ENCODE peak calls at places on chromosomes 13 and 19, in nine cellular contexts. One of them, this sample, is unnamed.

GRCh38 chr19:57632987-57633831 is at the start of gene ZNF211:
- DNase-seq in colonic mucosa: peak
- DNase-seq in left ventricle myocardium inferior: peak
- DNase-seq in Peyer's patch: peak
- DNase-seq in AG04449: peak
- DNase-seq in ascending aorta: peak
- DNase-seq in cardiac fibroblast: peak
- DNase-seq in effector memory CD4-positive, alpha-beta T cell: peak
- DNase-seq in heart left ventricle: peak
- DNase-seq in this sample: peak

GRCh38 chr19:32558607-32559228 is 22.3 kb upstream of the PDCD5 start:
- DNase-seq in left ventricle myocardium inferior: no peak
- DNase-seq in effector memory CD4-positive, alpha-beta T cell: no peak
- DNase-seq in heart left ventricle: no peak
- DNase-seq in colonic mucosa: no peak
- DNase-seq in ascending aorta: no peak
- DNase-seq in cardiac fibroblast: no peak
- DNase-seq in Peyer's patch: no peak
- DNase-seq in AG04449: no peak
- DNase-seq in this sample: no peak

GRCh38 chr13:113002206-113002821 is 33.3 kb downstream of the MCF2L start:
- DNase-seq in ascending aorta: no peak
- DNase-seq in colonic mucosa: no peak
- DNase-seq in heart left ventricle: no peak
- DNase-seq in cardiac fibroblast: no peak
- DNase-seq in left ventricle myocardium inferior: no peak
- DNase-seq in Peyer's patch: no peak
- DNase-seq in effector memory CD4-positive, alpha-beta T cell: no peak
- DNase-seq in AG04449: no peak
- DNase-seq in this sample: no peak

GRCh38 chr19:18895038-18895827 is 725 bp downstream of the CERS1 start:
- DNase-seq in left ventricle myocardium inferior: no peak
- DNase-seq in AG04449: no peak
- DNase-seq in effector memory CD4-positive, alpha-beta T cell: no peak
- DNase-seq in colonic mucosa: no peak
- DNase-seq in Peyer's patch: no peak
- DNase-seq in heart left ventricle: no peak
- DNase-seq in cardiac fibroblast: peak
- DNase-seq in ascending aorta: no peak
- DNase-seq in this sample: peak

GRCh38 chr13:40672310-40673060 is 6.0 kb upstream of the FOXO1 start:
- DNase-seq in Peyer's patch: no peak
- DNase-seq in colonic mucosa: no peak
- DNase-seq in AG04449: no peak
- DNase-seq in cardiac fibroblast: peak
- DNase-seq in effector memory CD4-positive, alpha-beta T cell: no peak
- DNase-seq in left ventricle myocardium inferior: no peak
- DNase-seq in heart left ventricle: no peak
- DNase-seq in ascending aorta: no peak
- DNase-seq in this sample: peak

GRCh38 chr19:55325172-55325571 is at the start of gene TMEM150B:
- DNase-seq in heart left ventricle: no peak
- DNase-seq in effector memory CD4-positive, alpha-beta T cell: no peak
- DNase-seq in cardiac fibroblast: no peak
- DNase-seq in AG04449: no peak
- DNase-seq in ascending aorta: no peak
- DNase-seq in left ventricle myocardium inferior: no peak
- DNase-seq in Peyer's patch: no peak
- DNase-seq in colonic mucosa: no peak
- DNase-seq in this sample: no peak

GRCh38 chr19:15829277-15829770 is 13.9 kb upstream of the OR10H1 start:
- DNase-seq in heart left ventricle: no peak
- DNase-seq in Peyer's patch: no peak
- DNase-seq in colonic mucosa: no peak
- DNase-seq in left ventricle myocardium inferior: no peak
- DNase-seq in effector memory CD4-positive, alpha-beta T cell: no peak
- DNase-seq in AG04449: no peak
- DNase-seq in ascending aorta: no peak
- DNase-seq in cardiac fibroblast: no peak
- DNase-seq in this sample: no peak

GRCh38 chr19:3250675-3251074 is 26.2 kb downstream of the CELF5 start:
- DNase-seq in left ventricle myocardium inferior: no peak
- DNase-seq in effector memory CD4-positive, alpha-beta T cell: no peak
- DNase-seq in cardiac fibroblast: peak
- DNase-seq in ascending aorta: no peak
- DNase-seq in colonic mucosa: peak
- DNase-seq in Peyer's patch: no peak
- DNase-seq in AG04449: no peak
- DNase-seq in heart left ventricle: no peak
- DNase-seq in this sample: no peak

GRCh38 chr19:18771328-18772242 is 19.5 kb downstream of the COMP start:
- DNase-seq in effector memory CD4-positive, alpha-beta T cell: no peak
- DNase-seq in cardiac fibroblast: no peak
- DNase-seq in ascending aorta: no peak
- DNase-seq in AG04449: no peak
- DNase-seq in heart left ventricle: no peak
- DNase-seq in colonic mucosa: no peak
- DNase-seq in left ventricle myocardium inferior: no peak
- DNase-seq in Peyer's patch: no peak
- DNase-seq in this sample: no peak

GRCh38 chr13:39036212-39036611 is 1.7 kb downstream of the PROSER1 start:
- DNase-seq in AG04449: no peak
- DNase-seq in Peyer's patch: no peak
- DNase-seq in ascending aorta: no peak
- DNase-seq in heart left ventricle: no peak
- DNase-seq in colonic mucosa: peak
- DNase-seq in cardiac fibroblast: peak
- DNase-seq in effector memory CD4-positive, alpha-beta T cell: no peak
- DNase-seq in left ventricle myocardium inferior: no peak
- DNase-seq in this sample: peak

GRCh38 chr13:36438594-36439483 is 6.5 kb downstream of the CCNA1 start:
- DNase-seq in heart left ventricle: no peak
- DNase-seq in effector memory CD4-positive, alpha-beta T cell: no peak
- DNase-seq in colonic mucosa: no peak
- DNase-seq in left ventricle myocardium inferior: no peak
- DNase-seq in Peyer's patch: no peak
- DNase-seq in cardiac fibroblast: no peak
- DNase-seq in AG04449: no peak
- DNase-seq in ascending aorta: no peak
- DNase-seq in this sample: no peak

GRCh38 chr19:7672522-7672921 is 3.7 kb downstream of the RETN start:
- DNase-seq in cardiac fibroblast: no peak
- DNase-seq in effector memory CD4-positive, alpha-beta T cell: no peak
- DNase-seq in heart left ventricle: no peak
- DNase-seq in colonic mucosa: no peak
- DNase-seq in Peyer's patch: no peak
- DNase-seq in ascending aorta: no peak
- DNase-seq in AG04449: no peak
- DNase-seq in left ventricle myocardium inferior: no peak
- DNase-seq in this sample: no peak

GRCh38 chr19:7670790-7671189 is 1.9 kb downstream of the RETN start:
- DNase-seq in ascending aorta: no peak
- DNase-seq in AG04449: no peak
- DNase-seq in colonic mucosa: no peak
- DNase-seq in cardiac fibroblast: no peak
- DNase-seq in effector memory CD4-positive, alpha-beta T cell: no peak
- DNase-seq in left ventricle myocardium inferior: no peak
- DNase-seq in Peyer's patch: no peak
- DNase-seq in heart left ventricle: no peak
- DNase-seq in this sample: no peak

GRCh38 chr19:7669641-7670040 is 792 bp downstream of the RETN start:
- DNase-seq in ascending aorta: no peak
- DNase-seq in heart left ventricle: no peak
- DNase-seq in left ventricle myocardium inferior: no peak
- DNase-seq in effector memory CD4-positive, alpha-beta T cell: no peak
- DNase-seq in Peyer's patch: no peak
- DNase-seq in cardiac fibroblast: no peak
- DNase-seq in AG04449: no peak
- DNase-seq in colonic mucosa: no peak
- DNase-seq in this sample: no peak

GRCh38 chr19:7670150-7670784 is 1.4 kb downstream of the RETN start:
- DNase-seq in AG04449: no peak
- DNase-seq in left ventricle myocardium inferior: no peak
- DNase-seq in Peyer's patch: no peak
- DNase-seq in ascending aorta: no peak
- DNase-seq in effector memory CD4-positive, alpha-beta T cell: no peak
- DNase-seq in heart left ventricle: no peak
- DNase-seq in cardiac fibroblast: no peak
- DNase-seq in colonic mucosa: no peak
- DNase-seq in this sample: no peak

GRCh38 chr19:7668842-7669241 is at the start of gene RETN:
- DNase-seq in cardiac fibroblast: no peak
- DNase-seq in effector memory CD4-positive, alpha-beta T cell: no peak
- DNase-seq in left ventricle myocardium inferior: no peak
- DNase-seq in ascending aorta: no peak
- DNase-seq in heart left ventricle: no peak
- DNase-seq in Peyer's patch: no peak
- DNase-seq in colonic mucosa: no peak
- DNase-seq in AG04449: no peak
- DNase-seq in this sample: no peak
- H3K4me3 ChIP-seq in cardiac fibroblast: no peak
- H3K4me3 ChIP-seq in effector memory CD4-positive, alpha-beta T cell: no peak
- H3K4me3 ChIP-seq in left ventricle myocardium inferior: no peak
- H3K4me3 ChIP-seq in ascending aorta: no peak
- H3K4me3 ChIP-seq in heart left ventricle: no peak
- H3K4me3 ChIP-seq in Peyer's patch: no peak
- H3K4me3 ChIP-seq in colonic mucosa: no peak
- H3K4me3 ChIP-seq in AG04449: no peak
- H3K4me3 ChIP-seq in this sample: no peak

GRCh38 chr19:17074628-17075034 is 621 bp downstream of the HAUS8 start:
- DNase-seq in heart left ventricle: no peak
- DNase-seq in colonic mucosa: no peak
- DNase-seq in effector memory CD4-positive, alpha-beta T cell: no peak
- DNase-seq in cardiac fibroblast: no peak
- DNase-seq in AG04449: no peak
- DNase-seq in left ventricle myocardium inferior: no peak
- DNase-seq in ascending aorta: no peak
- DNase-seq in Peyer's patch: no peak
- DNase-seq in this sample: no peak

GRCh38 chr19:17077447-17078028 is 2.0 kb downstream of the MYO9B start:
- DNase-seq in ascending aorta: no peak
- DNase-seq in heart left ventricle: no peak
- DNase-seq in colonic mucosa: no peak
- DNase-seq in AG04449: no peak
- DNase-seq in Peyer's patch: no peak
- DNase-seq in left ventricle myocardium inferior: no peak
- DNase-seq in effector memory CD4-positive, alpha-beta T cell: no peak
- DNase-seq in cardiac fibroblast: no peak
- DNase-seq in this sample: no peak

GRCh38 chr19:17076539-17076919 is 952 bp downstream of the MYO9B start:
- DNase-seq in cardiac fibroblast: no peak
- DNase-seq in heart left ventricle: no peak
- DNase-seq in Peyer's patch: peak
- DNase-seq in ascending aorta: no peak
- DNase-seq in left ventricle myocardium inferior: no peak
- DNase-seq in effector memory CD4-positive, alpha-beta T cell: no peak
- DNase-seq in AG04449: no peak
- DNase-seq in colonic mucosa: no peak
- DNase-seq in this sample: no peak

GRCh38 chr19:17075035-17075859 is at the start of the genes HAUS8 and MYO9B:
- DNase-seq in effector memory CD4-positive, alpha-beta T cell: peak
- DNase-seq in ascending aorta: peak
- DNase-seq in colonic mucosa: peak
- DNase-seq in left ventricle myocardium inferior: peak
- DNase-seq in cardiac fibroblast: peak
- DNase-seq in Peyer's patch: peak
- DNase-seq in AG04449: peak
- DNase-seq in heart left ventricle: peak
- DNase-seq in this sample: peak

DNA sequence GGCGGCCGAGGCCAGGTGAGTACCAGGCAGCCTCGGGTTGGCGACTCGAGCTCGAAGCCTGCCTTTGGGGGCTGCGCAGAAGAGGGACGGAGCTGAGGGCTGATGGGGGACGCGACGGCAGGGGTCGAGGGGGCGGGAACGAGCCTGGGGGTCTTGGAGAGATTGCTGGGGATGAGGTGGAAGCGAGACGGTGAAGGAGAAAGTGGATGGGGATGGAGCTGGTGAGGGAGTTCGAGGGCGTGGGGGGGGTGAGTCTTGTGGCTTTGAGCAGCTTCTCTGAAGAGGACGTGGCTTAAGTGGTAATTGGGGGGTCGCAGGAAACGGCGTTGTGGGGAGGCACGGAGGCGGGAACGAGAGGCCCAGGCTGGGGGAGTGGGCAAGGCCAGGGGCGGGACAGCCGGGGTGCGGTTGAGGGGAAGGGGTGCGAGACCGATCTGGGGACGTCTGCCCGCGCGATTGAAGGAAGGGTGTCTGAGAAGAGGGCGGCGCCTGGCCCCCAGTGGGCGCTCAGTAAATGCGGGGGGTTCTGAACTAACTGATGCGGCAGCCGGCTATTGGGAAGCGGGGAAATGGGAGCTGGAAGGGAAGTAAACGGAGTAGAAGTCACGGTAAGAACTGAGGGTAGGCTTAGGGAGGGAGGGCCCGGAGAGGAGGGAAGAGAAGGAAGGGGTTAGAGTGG is 422 bp downstream of the MYO9B start:
- DNase-seq in effector memory CD4-positive, alpha-beta T cell: peak
- DNase-seq in Peyer's patch: peak
- DNase-seq in left ventricle myocardium inferior: peak
- DNase-seq in colonic mucosa: peak
- DNase-seq in heart left ventricle: peak
- DNase-seq in ascending aorta: no peak
- DNase-seq in cardiac fibroblast: peak
- DNase-seq in AG04449: no peak
- DNase-seq in this sample: peak
- H3K4me3 ChIP-seq in effector memory CD4-positive, alpha-beta T cell: peak
- H3K4me3 ChIP-seq in Peyer's patch: peak
- H3K4me3 ChIP-seq in left ventricle myocardium inferior: peak
- H3K4me3 ChIP-seq in colonic mucosa: peak
- H3K4me3 ChIP-seq in heart left ventricle: peak
- H3K4me3 ChIP-seq in ascending aorta: peak
- H3K4me3 ChIP-seq in cardiac fibroblast: peak
- H3K4me3 ChIP-seq in AG04449: peak
- H3K4me3 ChIP-seq in this sample: peak

DNA sequence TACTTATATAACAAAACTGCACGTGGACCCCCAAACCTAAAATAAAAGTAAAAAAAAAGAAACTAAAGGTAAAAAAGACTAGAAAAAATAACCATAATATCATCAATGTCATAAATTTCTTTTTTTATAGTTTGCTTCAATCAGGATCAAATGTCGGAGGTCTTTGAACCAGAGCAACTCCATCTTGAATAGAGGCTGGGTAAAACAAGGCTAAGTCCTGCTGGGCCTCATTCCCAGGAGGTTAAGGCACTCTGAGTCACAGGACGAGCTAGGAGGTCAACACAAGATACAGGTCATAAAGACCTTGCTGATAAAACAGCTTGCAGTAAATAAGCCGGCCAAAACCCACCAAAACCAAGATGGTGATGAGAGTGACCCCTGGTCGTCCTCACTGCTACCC is 24.0 kb downstream of the TPT1 start:
- DNase-seq in Peyer's patch: no peak
- DNase-seq in AG04449: no peak
- DNase-seq in colonic mucosa: no peak
- DNase-seq in left ventricle myocardium inferior: no peak
- DNase-seq in heart left ventricle: no peak
- DNase-seq in ascending aorta: no peak
- DNase-seq in effector memory CD4-positive, alpha-beta T cell: no peak
- DNase-seq in cardiac fibroblast: no peak
- DNase-seq in this sample: no peak
- H3K4me3 ChIP-seq in Peyer's patch: no peak
- H3K4me3 ChIP-seq in AG04449: no peak
- H3K4me3 ChIP-seq in colonic mucosa: no peak
- H3K4me3 ChIP-seq in left ventricle myocardium inferior: no peak
- H3K4me3 ChIP-seq in heart left ventricle: no peak
- H3K4me3 ChIP-seq in ascending aorta: no peak
- H3K4me3 ChIP-seq in effector memory CD4-positive, alpha-beta T cell: no peak
- H3K4me3 ChIP-seq in cardiac fibroblast: no peak
- H3K4me3 ChIP-seq in this sample: no peak

GRCh38 chr13:44306401-44307192 is 67.0 kb upstream of the SERP2 start:
- DNase-seq in AG04449: no peak
- DNase-seq in heart left ventricle: peak
- DNase-seq in Peyer's patch: peak
- DNase-seq in colonic mucosa: peak
- DNase-seq in left ventricle myocardium inferior: peak
- DNase-seq in ascending aorta: peak
- DNase-seq in cardiac fibroblast: peak
- DNase-seq in effector memory CD4-positive, alpha-beta T cell: no peak
- DNase-seq in this sample: peak
- H3K4me3 ChIP-seq in AG04449: peak
- H3K4me3 ChIP-seq in heart left ventricle: no peak
- H3K4me3 ChIP-seq in Peyer's patch: no peak
- H3K4me3 ChIP-seq in colonic mucosa: no peak
- H3K4me3 ChIP-seq in left ventricle myocardium inferior: peak
- H3K4me3 ChIP-seq in ascending aorta: no peak
- H3K4me3 ChIP-seq in cardiac fibroblast: no peak
- H3K4me3 ChIP-seq in effector memory CD4-positive, alpha-beta T cell: no peak
- H3K4me3 ChIP-seq in this sample: peak